ENCODE peak calls at places on chromosomes 6 and 20, in seven cellular contexts. Y is H1, I is HepG2, E is K562, L is HCT116, H is SK-N-SH, Q is GM12878. G is an unnamed sample.

GRCh38 chr6:168095741-168096250 is 16.8 kb upstream of the FRMD1 start:
- DNase-seq in Y (no peak), I (no peak), E (no peak), L (no peak), H (peak; percentile 10), Q (no peak), G (no peak)

GRCh38 chr6:13811627-13812358 is 2.6 kb downstream of the MCUR1 start:
- DNase-seq in Y (no peak), I (no peak), E (no peak), L (no peak), H (no peak), Q (no peak), G (no peak)

GRCh38 chr6:111721677-111722219 is 116.1 kb upstream of the TRAF3IP2 start:
- DNase-seq in Y (no peak), I (peak; percentile 24), E (peak; percentile 66), L (peak; percentile 13), H (peak; percentile 43), Q (no peak), G (peak; percentile 20)

GRCh38 chr20:6162239-6162638 is 39.4 kb upstream of the FERMT1 start:
- DNase-seq in Y (no peak), I (no peak), E (no peak), L (no peak), H (no peak), Q (no peak), G (no peak)

GRCh38 chr20:4006640-4007039 is 8.7 kb downstream of the RNF24 start:
- DNase-seq in Y (no peak), I (no peak), E (no peak), L (no peak), H (peak; percentile 34), Q (no peak), G (no peak)

GRCh38 chr6:133290926-133291325 is 49.8 kb downstream of the EYA4 start:
- DNase-seq in Y (no peak), I (no peak), E (no peak), L (no peak), H (no peak), Q (no peak), G (no peak)

GRCh38 chr6:42532038-42532669 is 31.7 kb upstream of the UBR2 start:
- DNase-seq in Y (no peak), I (peak; percentile 64), E (peak; percentile 68), L (peak; percentile 79), H (peak; percentile 70), Q (no peak), G (peak; percentile 28)

GRCh38 chr6:75130784-75131183 is 75.1 kb downstream of the COL12A1 start:
- DNase-seq in Y (no peak), I (no peak), E (no peak), L (no peak), H (no peak), Q (no peak), G (no peak)

GRCh38 chr6:165850434-165851019 is 187.5 kb upstream of the PDE10A start:
- DNase-seq in Y (no peak), I (peak; percentile 27), E (peak; percentile 73), L (peak; percentile 12), H (peak; percentile 82), Q (no peak), G (no peak)

GRCh38 chr20:57393321-57394086 is 2.3 kb downstream of the RBM38 start:
- DNase-seq in Y (no peak), I (no peak), E (no peak), L (no peak), H (no peak), Q (no peak), G (no peak)

GRCh38 chr20:17758512-17758911 is 58.7 kb downstream of the BANF2 start:
- DNase-seq in Y (no peak), I (no peak), E (no peak), L (no peak), H (no peak), Q (no peak), G (no peak)

GRCh38 chr6:143332153-143332845 is 118.2 kb downstream of the ADAT2 start:
- DNase-seq in Y (no peak), I (no peak), E (no peak), L (no peak), H (no peak), Q (no peak), G (no peak)

GRCh38 chr6:111846511-111847409 is 26.5 kb downstream of the FYN start:
- DNase-seq in Y (no peak), I (no peak), E (no peak), L (no peak), H (no peak), Q (no peak), G (no peak)

GRCh38 chr20:32509639-32510066 is 75.5 kb downstream of the NOL4L start:
- DNase-seq in Y (no peak), I (peak; percentile 91), E (no peak), L (no peak), H (peak; percentile 75), Q (no peak), G (no peak)

DNA sequence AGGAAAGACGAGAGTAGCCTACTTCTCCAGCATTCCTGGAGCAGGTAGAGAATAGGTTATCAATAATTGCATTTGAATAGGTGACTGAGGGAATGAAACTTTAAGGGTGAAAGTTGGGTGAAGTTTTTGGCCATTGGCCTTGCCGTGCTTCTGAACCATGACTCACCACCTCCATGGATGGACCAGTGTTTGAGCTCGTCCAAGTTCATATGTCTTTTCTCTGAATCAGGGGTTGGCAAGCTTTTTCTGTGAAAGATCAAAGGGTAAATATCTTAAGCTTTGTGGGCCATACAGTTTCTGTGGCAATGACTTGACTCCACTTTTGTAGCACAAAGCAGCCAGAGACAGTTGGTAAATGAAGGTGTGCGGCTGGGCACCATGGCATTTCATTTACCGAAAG is 31.8 kb downstream of the SNRNP48 start:
- DNase-seq in Y (no peak), I (peak; percentile 29), E (no peak), L (no peak), H (no peak), Q (no peak), G (no peak)
- TF ChIP-seq YY1 in Y (no peak), I (no peak), E (no peak), L (no peak), H (no peak), Q (no peak), G (no peak)

DNA sequence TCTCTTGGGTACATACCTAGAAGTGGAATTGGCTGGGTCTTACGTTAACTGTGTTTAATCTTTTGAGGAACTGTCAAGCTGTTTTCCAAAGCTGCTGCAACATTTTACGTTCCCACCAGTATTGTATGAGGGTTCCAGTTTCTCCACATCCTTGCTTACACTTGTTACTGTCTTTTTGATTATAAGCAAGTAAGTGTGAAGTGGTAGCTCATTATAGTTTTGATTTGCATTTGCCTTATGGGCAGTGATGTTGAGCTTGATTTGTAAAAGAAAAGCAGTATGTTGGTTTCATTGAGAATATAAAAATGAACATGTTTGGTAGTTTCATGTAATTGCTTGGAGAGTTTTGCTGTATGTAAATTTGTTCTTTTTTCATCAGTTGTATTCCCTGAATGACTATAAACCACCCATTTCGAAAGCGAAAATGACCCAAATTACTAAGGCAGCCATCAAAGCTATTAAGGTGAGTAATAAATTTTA is 40.4 kb downstream of the SCAF8 start:
- DNase-seq in Y (no peak), I (no peak), E (no peak), L (no peak), H (no peak), Q (peak; percentile 69), G (no peak)
- H3K4me3 ChIP-seq in Y (no peak overlapping the region), I (no peak overlapping the region), E (no peak overlapping the region), L (no peak overlapping the region), H (no peak overlapping the region), Q (peak overlapping the region; percentile 34), G (no peak overlapping the region)

DNA sequence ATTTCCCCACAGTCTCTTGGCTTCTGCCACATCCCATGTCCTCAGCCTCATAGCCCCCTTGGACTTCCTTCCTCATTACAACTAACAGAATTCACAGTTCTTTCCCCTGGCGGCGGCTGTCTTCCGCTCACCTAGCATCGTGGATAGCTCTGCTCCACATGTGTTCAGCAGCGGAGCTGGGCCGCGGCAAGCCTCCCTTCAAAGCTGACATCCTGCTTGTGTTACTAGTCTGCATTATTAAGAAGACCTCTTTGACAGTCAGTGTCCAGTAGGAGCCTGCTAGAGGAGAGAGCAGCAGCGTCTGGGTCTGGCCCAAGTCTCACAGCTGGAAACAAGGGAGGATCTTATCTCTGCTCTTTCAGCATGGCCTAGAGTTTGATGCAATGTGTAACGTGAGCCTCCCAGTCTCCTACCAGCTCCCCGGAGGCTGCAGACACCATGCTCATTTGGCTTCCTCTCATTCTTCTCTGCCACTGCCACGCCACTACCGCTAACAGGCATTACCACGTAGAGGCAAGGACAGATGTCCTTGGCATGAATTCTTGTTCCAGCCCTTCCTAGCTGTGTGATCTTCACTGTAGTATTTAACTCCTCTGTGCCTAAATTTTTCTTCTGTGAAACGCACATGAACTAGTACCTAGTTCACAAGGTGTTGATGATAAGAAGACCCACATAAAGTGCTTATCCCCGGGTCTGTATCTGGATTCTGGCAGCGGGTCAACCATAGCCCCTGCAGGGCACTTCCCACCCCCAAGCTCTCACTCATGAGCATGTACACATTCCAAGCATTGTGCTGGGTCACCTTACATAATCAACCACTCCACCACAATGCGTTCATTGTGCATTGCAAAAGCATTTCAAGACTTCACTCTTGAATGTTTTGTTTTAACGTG is 107.1 kb upstream of the BACH2 start:
- DNase-seq in Y (no peak), I (peak; percentile 78), E (peak; percentile 90), L (no peak), H (peak; percentile 73), Q (no peak), G (no peak)
- H3K9ac ChIP-seq in Y (no peak overlapping the region), I (no peak overlapping the region), E (peak overlapping the region; percentile 35), L (no peak overlapping the region), H (no peak overlapping the region), Q (no peak overlapping the region), G (no peak overlapping the region)

DNA sequence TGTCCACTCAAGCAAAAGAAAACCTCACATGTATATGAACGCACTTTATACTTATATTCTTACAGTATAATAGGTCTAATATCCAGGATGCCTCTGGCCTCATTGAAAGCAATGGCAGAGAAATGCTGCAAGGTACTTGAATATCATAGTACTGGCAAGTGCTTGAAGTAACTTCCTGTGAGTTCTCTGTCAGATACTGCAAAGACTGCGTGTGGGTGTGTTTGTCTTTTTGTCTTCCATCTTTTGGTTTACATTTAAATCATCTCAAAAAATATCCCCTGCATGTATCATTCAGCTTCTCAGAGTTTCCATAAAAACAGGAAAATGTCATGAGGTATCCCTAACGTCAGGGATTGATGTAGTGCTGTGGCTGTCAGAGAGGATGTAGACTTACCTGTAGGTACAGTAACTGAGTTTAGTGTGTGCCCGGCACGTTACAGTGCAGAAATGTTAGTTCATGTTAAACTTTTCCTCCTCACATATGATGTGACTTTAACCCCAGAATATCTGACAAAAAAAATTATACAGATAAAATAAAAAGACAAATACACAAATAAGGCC is 184.3 kb downstream of the DST start:
- DNase-seq in Y (no peak), I (no peak), E (no peak), L (no peak), H (no peak), Q (no peak), G (no peak)
- TF ChIP-seq YY1 in Y (no peak), I (no peak), E (no peak), L (no peak), H (no peak), Q (no peak), G (no peak)

DNA sequence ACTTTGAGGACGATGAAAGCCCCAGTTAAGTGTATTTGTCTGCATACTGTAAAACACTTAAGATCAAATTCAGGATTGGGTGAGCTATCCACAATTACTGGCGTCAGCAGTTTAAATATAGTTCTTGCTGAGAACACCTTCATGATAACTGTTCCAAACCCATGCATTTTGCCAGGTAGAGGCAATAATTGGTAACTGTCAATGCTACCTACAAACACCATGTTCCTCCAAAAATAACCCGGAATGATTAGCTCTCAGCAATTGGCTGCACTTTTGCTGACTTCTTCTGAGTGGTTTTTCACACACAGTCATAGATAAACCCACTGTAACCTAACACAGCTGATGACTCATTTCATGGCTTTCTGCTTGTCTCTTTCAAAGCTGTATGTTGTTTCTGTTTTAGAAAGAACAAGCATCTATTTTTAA is 1358.6 kb upstream of the GJE1 start:
- DNase-seq in Y (no peak), I (no peak), E (no peak), L (peak; percentile 4), H (no peak), Q (peak; percentile 30), G (no peak)
- H3K4me3 ChIP-seq in Y (no peak overlapping the region), I (no peak overlapping the region), E (no peak overlapping the region), L (no peak overlapping the region), H (peak overlapping the region; percentile 2), Q (no peak overlapping the region), G (no peak overlapping the region)

GRCh38 chr20:37521091-37521771 is at the start of gene NNAT:
- DNase-seq in Y (no peak), I (no peak), E (no peak), L (no peak), H (peak; percentile 88), Q (no peak), G (no peak)
- H3K9ac ChIP-seq in Y (peak within 1 kb of the TSS; percentile 74), I (no peak within 1 kb of the TSS), E (no peak within 1 kb of the TSS), L (no peak within 1 kb of the TSS), H (no peak within 1 kb of the TSS), Q (no peak within 1 kb of the TSS), G (no peak within 1 kb of the TSS)